ENCODE peak calls at places on chromosomes 16 and 17, in ten cellular contexts. C is AG08396; N is A549; K is LNCaP clone FGC; M is OCI-M1; D is HuH-7.5; T is iPS-NIHi11; P is activated naive CD8-positive, alpha-beta T cell treated with anti-CD3 and anti-CD28 coated beads, Interleukin-2, amount 50 U/mL, for 24 hours; O is CD8-positive, alpha-beta memory T cell; F is activated CD4-positive, CD25-positive, alpha-beta regulatory T cell treated with anti-CD3 and anti-CD28 coated beads, Interleukin-2, amount 50 U/mL, for 16 hours. X is an unnamed sample.

GRCh38 chr17:596287-596686 is 118.4 kb downstream of the VPS53 start:
- DNase-seq in N (peak; percentile 44), K (no peak), D (no peak), M (no peak), C (no peak), F (no peak), T (no peak), O (no peak), P (no peak), X (peak; percentile 70)

GRCh38 chr16:27085182-27085581 is 18.5 kb downstream of the C16orf82 start:
- DNase-seq in F (no peak), P (no peak), K (no peak), D (no peak), M (no peak), N (no peak), C (no peak), T (peak; percentile 53), O (no peak), X (no peak)

GRCh38 chr16:27226976-27227705 is 23.8 kb downstream of the KDM8 start:
- DNase-seq in C (no peak), N (no peak), D (no peak), M (no peak), F (no peak), P (no peak), T (no peak), O (no peak), K (no peak), X (no peak)

GRCh38 chr17:4175921-4176802 is 33.2 kb downstream of the CYB5D2 start:
- DNase-seq in M (no peak), T (no peak), P (peak; percentile 25), D (no peak), F (no peak), C (no peak), N (no peak), K (no peak), O (peak; percentile 64), X (no peak)

GRCh38 chr17:61805399-61805798 is 57.9 kb downstream of the BRIP1 start:
- DNase-seq in C (peak; percentile 39), N (no peak), M (no peak), F (no peak), P (no peak), T (no peak), D (no peak), O (no peak), K (no peak), X (peak; percentile 12)

GRCh38 chr17:44219126-44219635 is 294 bp downstream of the UBTF start:
- DNase-seq in O (peak; percentile 79), P (peak; percentile 78), K (no peak), T (peak; percentile 71), D (peak; percentile 60), F (peak; percentile 40), M (peak; percentile 82), N (peak; percentile 74), C (peak; percentile 87), X (peak; percentile 60)

GRCh38 chr17:45431531-45432404 is 902 bp downstream of the ARHGAP27 start:
- DNase-seq in O (peak; percentile 81), N (peak; percentile 98), F (peak; percentile 34), T (peak; percentile 94), D (peak; percentile 99), C (peak; percentile 81), P (peak; percentile 82), M (peak; percentile 79), K (peak; percentile 59), X (peak; percentile 100)

GRCh38 chr17:42881768-42882565 is 18.6 kb upstream of the G6PC1 start:
- DNase-seq in D (no peak), T (no peak), F (no peak), K (no peak), C (no peak), N (no peak), M (no peak), P (no peak), O (no peak), X (no peak)

GRCh38 chr17:63546308-63547082 is 3.8 kb upstream of the DCAF7 start:
- DNase-seq in N (no peak), K (no peak), T (no peak), O (no peak), P (no peak), F (no peak), M (no peak), D (no peak), C (peak; percentile 1), X (no peak)

GRCh38 chr16:80527297-80527696 is 13.5 kb upstream of the DYNLRB2 start:
- DNase-seq in D (peak; percentile 26), M (peak; percentile 47), P (peak; percentile 60), T (peak; percentile 62), K (no peak), N (no peak), F (peak; percentile 4), O (peak; percentile 50), C (peak; percentile 18), X (peak; percentile 12)

X was measured in H54.